ENCODE peak calls at places on chromosomes 3 and 15, in eight cellular contexts. N is heart left ventricle; C is body of pancreas; B is mucosa of descending colon; I is COR-L47; U is choroid plexus epithelial cell; F is stimulated activated CD4-positive, alpha-beta T cell treated with anti-CD3 and anti-CD28 coated beads, Interleukin-2, amount 100 ng/mL, for 48 hours; Y is fibroblast of pulmonary artery. W is an unnamed sample.

GRCh38 chr15:93895976-93896770 is 335.2 kb upstream of the MCTP2 start:
- DNase-seq in F (no peak), B (no peak), I (peak), C (no peak), U (no peak), Y (no peak), N (no peak), W (no peak)

GRCh38 chr3:127044996-127045395 is 62.1 kb downstream of the PLXNA1 start:
- DNase-seq in C (no peak), Y (no peak), U (peak), B (no peak), F (no peak), I (peak), N (peak), W (no peak)

GRCh38 chr3:5531741-5532140 is 344.2 kb downstream of the EDEM1 start:
- DNase-seq in C (no peak), I (no peak), U (no peak), B (no peak), Y (no peak), N (no peak), F (no peak), W (no peak)

GRCh38 chr3:41095702-41096101 is 103.6 kb upstream of the CTNNB1 start:
- DNase-seq in F (no peak), C (no peak), B (no peak), Y (peak), N (no peak), I (no peak), U (no peak), W (no peak)

GRCh38 chr15:79090487-79091203 is at the start of gene RASGRF1:
- DNase-seq in B (no peak), Y (no peak), N (no peak), I (peak), C (no peak), F (no peak), U (peak), W (no peak)

GRCh38 chr3:163657088-163657487 is 1421.2 kb downstream of the SI start:
- DNase-seq in I (no peak), F (no peak), Y (no peak), U (no peak), N (no peak), C (no peak), B (no peak), W (no peak)

GRCh38 chr3:10015476-10015904 is 10.7 kb upstream of the FANCD2 start:
- DNase-seq in F (no peak), Y (peak), U (peak), B (peak), I (no peak), N (peak), C (peak), W (peak)

GRCh38 chr3:117687096-117687495 is 977.5 kb downstream of the TUSC7 start:
- DNase-seq in N (no peak), B (no peak), C (no peak), Y (no peak), U (no peak), F (no peak), I (no peak), W (no peak)

GRCh38 chr15:76954744-76955143 is 23.2 kb downstream of the RCN2 start:
- DNase-seq in F (no peak), U (no peak), I (no peak), B (no peak), C (no peak), N (no peak), Y (no peak), W (no peak)

GRCh38 chr3:72171461-72171860 is 386.5 kb upstream of the PROK2 start:
- DNase-seq in N (no peak), C (no peak), Y (no peak), U (no peak), I (no peak), B (no peak), F (no peak), W (no peak)

GRCh38 chr3:52463420-52463819 is 8.0 kb downstream of the NISCH start:
- DNase-seq in C (no peak), F (no peak), Y (no peak), U (no peak), I (no peak), N (no peak), B (no peak), W (no peak)

GRCh38 chr3:105369501-105370371 is 3.0 kb downstream of the ALCAM start:
- DNase-seq in N (peak), U (peak), I (peak), Y (peak), C (peak), B (peak), F (peak), W (peak)

GRCh38 chr3:64575211-64575844 is 112.5 kb downstream of the ADAMTS9 start:
- DNase-seq in I (no peak), N (no peak), C (no peak), Y (peak), B (no peak), F (no peak), U (peak), W (peak)

W was measured in NB4.